ENCODE peak calls at places on chromosome 15, in four cellular contexts. One of them, this sample, is unnamed.

GRCh38 chr15:39599871-39600270 is 19.0 kb downstream of the THBS1 start:
- DNase-seq in breast epithelium: no peak
- DNase-seq in left lung: no peak
- DNase-seq in DND-41: no peak
- DNase-seq in this sample: no peak

GRCh38 chr15:68578960-68579935 is at the start of gene CORO2B:
- DNase-seq in breast epithelium: no peak
- DNase-seq in left lung: no peak
- DNase-seq in DND-41: no peak
- DNase-seq in this sample: no peak

GRCh38 chr15:38129531-38130199 is 123.0 kb upstream of the SPRED1 start:
- DNase-seq in breast epithelium: peak; percentile 84
- DNase-seq in DND-41: no peak
- DNase-seq in left lung: no peak
- DNase-seq in this sample: peak; percentile 65

GRCh38 chr15:93241696-93242585 is 152.9 kb upstream of the RGMA start:
- DNase-seq in DND-41: no peak
- DNase-seq in breast epithelium: no peak
- DNase-seq in left lung: no peak
- DNase-seq in this sample: no peak

GRCh38 chr15:52005748-52006701 is 13.0 kb upstream of the MAPK6 start:
- DNase-seq in breast epithelium: no peak
- DNase-seq in left lung: no peak
- DNase-seq in DND-41: no peak
- DNase-seq in this sample: no peak

GRCh38 chr15:99239545-99240198 is 9.7 kb downstream of the TTC23 start:
- DNase-seq in left lung: no peak
- DNase-seq in DND-41: no peak
- DNase-seq in breast epithelium: no peak
- DNase-seq in this sample: no peak

GRCh38 chr15:77759896-77760592 is 127.3 kb upstream of the LINGO1 start:
- DNase-seq in left lung: no peak
- DNase-seq in DND-41: no peak
- DNase-seq in breast epithelium: no peak
- DNase-seq in this sample: no peak

GRCh38 chr15:39315200-39315599 is 265.7 kb upstream of the THBS1 start:
- DNase-seq in left lung: no peak
- DNase-seq in breast epithelium: no peak
- DNase-seq in DND-41: no peak
- DNase-seq in this sample: no peak

GRCh38 chr15:57559875-57560274 is 31.8 kb upstream of the MYZAP start:
- DNase-seq in DND-41: peak; percentile 69
- DNase-seq in breast epithelium: peak; percentile 44
- DNase-seq in left lung: no peak
- DNase-seq in this sample: peak; percentile 72

GRCh38 chr15:37764733-37765191 is 169.7 kb upstream of the TMCO5A start:
- DNase-seq in DND-41: peak; percentile 23
- DNase-seq in breast epithelium: no peak
- DNase-seq in left lung: no peak
- DNase-seq in this sample: no peak

GRCh38 chr15:98501192-98501591 is 147.1 kb upstream of the IGF1R start:
- DNase-seq in breast epithelium: no peak
- DNase-seq in DND-41: no peak
- DNase-seq in left lung: no peak
- DNase-seq in this sample: no peak

GRCh38 chr15:72050700-72051099 is 67.2 kb downstream of the MYO9A start:
- DNase-seq in DND-41: no peak
- DNase-seq in breast epithelium: no peak
- DNase-seq in left lung: no peak
- DNase-seq in this sample: no peak

GRCh38 chr15:64521726-64522164 is 61.4 kb downstream of the ZNF609 start:
- DNase-seq in DND-41: no peak
- DNase-seq in breast epithelium: peak; percentile 59
- DNase-seq in left lung: no peak
- DNase-seq in this sample: no peak

GRCh38 chr15:67762610-67763368 is 62.5 kb upstream of the SKOR1 start:
- DNase-seq in left lung: no peak
- DNase-seq in DND-41: peak; percentile 33
- DNase-seq in breast epithelium: no peak
- DNase-seq in this sample: no peak

GRCh38 chr15:35838422-35839150 is 292.6 kb upstream of the DPH6 start:
- DNase-seq in DND-41: no peak
- DNase-seq in breast epithelium: no peak
- DNase-seq in left lung: no peak
- DNase-seq in this sample: no peak

GRCh38 chr15:67917636-67918035 is 77.8 kb upstream of the RNU6-1 start:
- DNase-seq in left lung: no peak
- DNase-seq in breast epithelium: no peak
- DNase-seq in DND-41: no peak
- DNase-seq in this sample: no peak

GRCh38 chr15:101146118-101146702 is 105.6 kb downstream of the CHSY1 start:
- DNase-seq in DND-41: no peak
- DNase-seq in left lung: peak; percentile 12
- DNase-seq in breast epithelium: no peak
- DNase-seq in this sample: no peak

GRCh38 chr15:52698514-52698913 is 19.3 kb upstream of the ATOSA start:
- DNase-seq in left lung: no peak
- DNase-seq in breast epithelium: no peak
- DNase-seq in DND-41: no peak
- DNase-seq in this sample: no peak

GRCh38 chr15:63049747-63050439 is 7.3 kb downstream of the TPM1 start:
- DNase-seq in left lung: no peak
- DNase-seq in DND-41: no peak
- DNase-seq in breast epithelium: no peak
- DNase-seq in this sample: no peak

GRCh38 chr15:63048115-63048985 is 5.8 kb downstream of the TPM1 start:
- DNase-seq in left lung: peak; percentile 97
- DNase-seq in DND-41: peak; percentile 89
- DNase-seq in breast epithelium: peak; percentile 90
- DNase-seq in this sample: peak; percentile 94

GRCh38 chr15:63050737-63051700 is 8.5 kb downstream of the TPM1 start:
- DNase-seq in left lung: no peak
- DNase-seq in DND-41: no peak
- DNase-seq in breast epithelium: no peak
- DNase-seq in this sample: no peak

GRCh38 chr15:63047792-63048114 is 5.2 kb downstream of the TPM1 start:
- DNase-seq in left lung: no peak
- DNase-seq in DND-41: no peak
- DNase-seq in breast epithelium: no peak
- DNase-seq in this sample: no peak

GRCh38 chr15:63048986-63049665 is 6.6 kb downstream of the TPM1 start:
- DNase-seq in DND-41: peak; percentile 8
- DNase-seq in left lung: peak; percentile 83
- DNase-seq in breast epithelium: peak; percentile 51
- DNase-seq in this sample: no peak
- TF ChIP-seq CTCF in DND-41: no peak
- TF ChIP-seq CTCF in left lung: no peak
- TF ChIP-seq CTCF in breast epithelium: no peak
- TF ChIP-seq CTCF in this sample: no peak

DNA sequence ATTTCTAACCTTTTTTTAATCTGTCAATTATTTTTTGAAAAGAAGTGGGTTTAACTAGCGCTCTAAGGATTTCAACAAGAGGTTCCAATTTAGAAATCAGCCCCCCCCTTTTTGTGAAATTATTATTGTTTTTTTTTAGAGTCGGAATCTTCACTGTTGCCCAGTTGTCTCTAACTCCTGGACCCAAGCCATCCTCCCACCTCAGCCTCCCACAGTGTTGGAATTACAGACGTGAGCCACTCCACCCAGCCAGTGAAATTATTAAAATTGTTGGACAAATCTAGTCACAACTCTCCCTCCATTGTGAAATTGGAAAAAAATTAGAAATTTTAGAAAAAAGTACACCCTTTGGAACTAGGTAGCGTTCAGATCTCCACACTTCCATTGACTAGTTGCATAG is 2.5 kb downstream of the AKAP13 start:
- DNase-seq in breast epithelium: no peak
- DNase-seq in DND-41: no peak
- DNase-seq in left lung: no peak
- DNase-seq in this sample: no peak
- H3K4me3 ChIP-seq in breast epithelium: no peak overlapping the region
- H3K4me3 ChIP-seq in DND-41: no peak overlapping the region
- H3K4me3 ChIP-seq in left lung: no peak overlapping the region
- H3K4me3 ChIP-seq in this sample: no peak overlapping the region

DNA sequence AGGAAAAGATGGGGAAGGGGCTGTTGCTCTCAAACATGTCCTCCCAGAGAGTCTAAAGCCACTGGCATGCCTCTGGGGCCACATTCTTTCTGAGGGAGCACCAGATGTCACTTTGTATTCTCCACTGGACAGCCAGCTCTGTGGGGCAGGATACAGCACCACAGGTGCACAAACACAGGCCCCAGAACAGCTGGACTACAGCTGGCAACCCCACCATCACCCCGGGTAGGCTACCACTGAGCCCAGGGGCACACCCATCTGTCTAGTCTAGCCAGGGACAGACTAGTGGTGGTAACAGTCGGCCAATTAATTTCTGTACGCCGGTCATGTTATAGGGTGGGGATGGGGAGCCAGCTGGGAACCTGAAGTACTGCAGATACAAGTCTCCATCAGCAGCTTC is 64.3 kb downstream of the NPTN start:
- DNase-seq in left lung: no peak
- DNase-seq in DND-41: no peak
- DNase-seq in breast epithelium: no peak
- DNase-seq in this sample: no peak
- H3K36me3 ChIP-seq in left lung: peaks cover 92% of the 10 kb centered on the region
- H3K36me3 ChIP-seq in DND-41: peaks cover 66% of the 10 kb centered on the region
- H3K36me3 ChIP-seq in breast epithelium: no peaks in the 10 kb centered on the region
- H3K36me3 ChIP-seq in this sample: peaks cover 95% of the 10 kb centered on the region

GRCh38 chr15:43185161-43186002 is at the start of gene CCNDBP1:
- DNase-seq in breast epithelium: peak; percentile 83
- DNase-seq in left lung: peak; percentile 100
- DNase-seq in DND-41: peak; percentile 82
- DNase-seq in this sample: peak; percentile 97

GRCh38 chr15:43187544-43188155 is 2.4 kb downstream of the CCNDBP1 start:
- DNase-seq in DND-41: no peak
- DNase-seq in left lung: no peak
- DNase-seq in breast epithelium: no peak
- DNase-seq in this sample: no peak

GRCh38 chr15:43183270-43183669 is 1.9 kb upstream of the CCNDBP1 start:
- DNase-seq in DND-41: no peak
- DNase-seq in left lung: no peak
- DNase-seq in breast epithelium: no peak
- DNase-seq in this sample: no peak

GRCh38 chr15:43184407-43185160 is 619 bp upstream of the CCNDBP1 start:
- DNase-seq in DND-41: no peak
- DNase-seq in breast epithelium: no peak
- DNase-seq in left lung: no peak
- DNase-seq in this sample: no peak

DNA sequence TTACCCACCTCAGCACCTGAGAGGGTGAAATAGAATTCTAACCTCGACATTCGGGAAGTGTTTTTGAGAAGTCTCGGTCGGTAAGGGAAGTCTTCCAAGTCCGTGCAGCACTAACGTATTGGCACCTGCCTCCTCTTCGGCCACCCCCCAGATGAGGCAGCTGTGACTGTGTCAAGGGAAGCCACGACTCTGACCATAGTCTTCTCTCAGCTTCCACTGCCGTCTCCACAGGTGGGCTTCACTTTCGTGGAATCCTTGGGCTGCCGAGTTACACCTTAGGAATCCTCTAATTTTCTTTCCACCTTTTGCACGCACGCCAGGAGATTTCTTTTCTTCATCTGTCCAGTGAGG is 775 bp downstream of the CCNDBP1 start:
- DNase-seq in DND-41: no peak
- DNase-seq in left lung: no peak
- DNase-seq in breast epithelium: no peak
- DNase-seq in this sample: no peak
- TF ChIP-seq CTCF in DND-41: no peak
- TF ChIP-seq CTCF in left lung: no peak
- TF ChIP-seq CTCF in breast epithelium: no peak
- TF ChIP-seq CTCF in this sample: no peak

DNA sequence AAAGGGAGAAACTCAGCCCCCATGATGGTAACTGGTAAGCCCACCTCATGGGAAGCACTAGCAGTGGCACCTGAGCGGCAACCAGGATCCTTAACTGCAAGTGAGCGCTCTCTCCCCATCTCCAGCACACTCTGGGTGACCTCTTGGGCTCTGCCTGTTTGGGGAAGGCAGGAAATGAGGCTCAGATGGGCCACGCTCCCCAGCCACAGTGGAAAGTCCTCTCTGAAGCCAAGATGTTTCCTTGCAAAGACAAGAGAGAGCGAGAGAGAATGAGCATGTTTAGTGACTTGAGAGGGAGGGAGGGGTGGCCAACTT is 289.0 kb downstream of the UACA start:
- DNase-seq in left lung: no peak
- DNase-seq in DND-41: no peak
- DNase-seq in breast epithelium: no peak
- DNase-seq in this sample: no peak
- H3K4me3 ChIP-seq in left lung: no peak overlapping the region
- H3K4me3 ChIP-seq in DND-41: no peak overlapping the region
- H3K4me3 ChIP-seq in breast epithelium: peak overlapping the region; percentile 12
- H3K4me3 ChIP-seq in this sample: peak overlapping the region; percentile 16

GRCh38 chr15:75364881-75365280 is 3.5 kb downstream of the MAN2C1 start:
- DNase-seq in left lung: no peak
- DNase-seq in DND-41: no peak
- DNase-seq in breast epithelium: no peak
- DNase-seq in this sample: no peak
- H3K36me3 ChIP-seq in left lung: peaks cover 75% of the 10 kb centered on the region
- H3K36me3 ChIP-seq in DND-41: peaks cover 71% of the 10 kb centered on the region
- H3K36me3 ChIP-seq in breast epithelium: peaks cover 10% of the 10 kb centered on the region
- H3K36me3 ChIP-seq in this sample: peaks cover 47% of the 10 kb centered on the region

GRCh38 chr15:86691091-86691490 is 611.4 kb downstream of the AGBL1 start:
- DNase-seq in left lung: no peak
- DNase-seq in DND-41: no peak
- DNase-seq in breast epithelium: no peak
- DNase-seq in this sample: no peak
- TF ChIP-seq CTCF in left lung: no peak
- TF ChIP-seq CTCF in DND-41: no peak
- TF ChIP-seq CTCF in breast epithelium: no peak
- TF ChIP-seq CTCF in this sample: no peak

DNA sequence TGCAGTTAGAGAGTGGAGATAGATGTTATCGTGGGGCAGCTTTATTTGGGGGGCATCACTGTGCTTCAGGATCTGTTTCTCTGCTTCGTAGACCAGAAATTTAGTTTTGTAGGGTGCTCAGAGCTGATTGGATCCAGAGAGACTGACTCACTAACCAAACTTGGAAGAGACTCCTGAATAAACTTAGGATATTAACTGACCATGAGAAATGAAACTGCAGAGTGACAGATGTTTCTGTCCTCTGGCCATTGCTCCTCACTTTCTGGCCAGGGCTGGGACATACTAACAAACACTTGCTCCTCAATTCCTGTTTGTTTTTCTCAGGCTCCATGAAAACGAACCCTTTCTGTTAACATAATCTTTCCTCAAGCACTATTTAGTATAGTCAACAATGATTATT is 4.3 kb downstream of the ZNF592 start:
- DNase-seq in left lung: no peak
- DNase-seq in breast epithelium: no peak
- DNase-seq in DND-41: no peak
- DNase-seq in this sample: no peak
- H3K4me3 ChIP-seq in left lung: no peak overlapping the region
- H3K4me3 ChIP-seq in breast epithelium: no peak overlapping the region
- H3K4me3 ChIP-seq in DND-41: no peak overlapping the region
- H3K4me3 ChIP-seq in this sample: peak overlapping the region; percentile 15

DNA sequence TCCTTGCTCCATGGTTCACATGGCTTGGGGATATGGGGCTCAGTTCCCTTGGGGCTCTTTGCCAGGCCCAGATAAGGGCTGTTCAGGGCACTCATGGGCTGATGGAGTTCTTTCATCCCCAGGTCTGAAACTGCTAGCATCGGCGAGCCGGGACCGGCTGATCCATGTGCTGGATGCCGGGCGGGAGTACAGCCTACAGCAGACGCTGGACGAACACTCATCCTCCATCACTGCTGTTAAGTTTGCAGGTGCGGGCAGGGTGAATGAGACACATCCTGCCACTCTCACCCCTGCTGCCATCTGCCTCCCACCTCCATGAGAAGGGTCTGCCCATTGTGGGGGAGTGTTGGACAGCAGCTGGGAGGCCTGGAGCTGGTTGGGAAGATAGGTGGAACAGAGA is 11.1 kb upstream of the JMJD7 start:
- DNase-seq in DND-41: no peak
- DNase-seq in breast epithelium: no peak
- DNase-seq in left lung: no peak
- DNase-seq in this sample: no peak
- H3K36me3 ChIP-seq in DND-41: peaks cover 82% of the 10 kb centered on the region
- H3K36me3 ChIP-seq in breast epithelium: peaks cover 12% of the 10 kb centered on the region
- H3K36me3 ChIP-seq in left lung: peaks cover 97% of the 10 kb centered on the region
- H3K36me3 ChIP-seq in this sample: peaks cover 49% of the 10 kb centered on the region